ENCODE peak calls at places on chromosomes 7 and 10, in ten cellular contexts. M is K562, D is mesenchymal stem cell, I is Karpas-422, T is IMR-90, H is neural progenitor cell, C is keratinocyte, Q is fibroblast of lung, F is astrocyte, L is mesendoderm. W is an unnamed sample.

GRCh38 chr10:114518401-114519305 is 114.4 kb upstream of the AFAP1L2 start:
- DNase-seq in M (no peak), D (peak; percentile 48), I (no peak), T (peak; percentile 52), H (no peak), C (no peak), Q (no peak), F (no peak), L (no peak), W (no peak)

GRCh38 chr10:109987413-109987812 is 20.4 kb upstream of the ADD3 start:
- DNase-seq in M (no peak), D (peak; percentile 71), I (no peak), T (peak; percentile 89), H (no peak), C (no peak), Q (peak; percentile 56), F (peak; percentile 93), L (peak; percentile 77), W (peak; percentile 82)

GRCh38 chr10:112732277-112732891 is 217.7 kb upstream of the TCF7L2 start:
- DNase-seq in M (no peak), D (peak; percentile 34), I (peak; percentile 77), T (no peak), H (peak; percentile 82), C (no peak), Q (no peak), F (peak; percentile 45), L (peak; percentile 36), W (peak; percentile 52)

GRCh38 chr7:33075818-33076483 is 13.4 kb upstream of the NT5C3A start:
- DNase-seq in M (no peak), D (no peak), I (no peak), T (no peak), H (no peak), C (no peak), Q (no peak), F (no peak), L (no peak), W (no peak)

GRCh38 chr7:114966156-114966555 is 44.3 kb downstream of the MDFIC start:
- DNase-seq in M (no peak), D (no peak), I (no peak), T (no peak), H (no peak), C (no peak), Q (no peak), F (no peak), L (no peak), W (no peak)

GRCh38 chr7:23298141-23298851 is 843 bp upstream of the MALSU1 start:
- DNase-seq in M (no peak), D (no peak), I (no peak), T (peak; percentile 72), H (no peak), C (no peak), Q (peak; percentile 28), F (peak; percentile 73), L (no peak), W (peak; percentile 54)

GRCh38 chr7:94909023-94909466 is 1.7 kb downstream of the PPP1R9A start:
- DNase-seq in M (no peak), D (no peak), I (no peak), T (no peak), H (no peak), C (no peak), Q (no peak), F (no peak), L (no peak), W (peak; percentile 4)

GRCh38 chr10:44972874-44973306 is 5.7 kb downstream of the DEPP1 start:
- DNase-seq in M (no peak), D (no peak), I (no peak), T (no peak), H (no peak), C (no peak), Q (no peak), F (no peak), L (no peak), W (no peak)

GRCh38 chr10:112738586-112739218 is 211.3 kb upstream of the TCF7L2 start:
- DNase-seq in M (no peak), D (peak; percentile 52), I (no peak), T (peak; percentile 71), H (peak; percentile 43), C (no peak), Q (peak; percentile 64), F (no peak), L (no peak), W (no peak)

DNA sequence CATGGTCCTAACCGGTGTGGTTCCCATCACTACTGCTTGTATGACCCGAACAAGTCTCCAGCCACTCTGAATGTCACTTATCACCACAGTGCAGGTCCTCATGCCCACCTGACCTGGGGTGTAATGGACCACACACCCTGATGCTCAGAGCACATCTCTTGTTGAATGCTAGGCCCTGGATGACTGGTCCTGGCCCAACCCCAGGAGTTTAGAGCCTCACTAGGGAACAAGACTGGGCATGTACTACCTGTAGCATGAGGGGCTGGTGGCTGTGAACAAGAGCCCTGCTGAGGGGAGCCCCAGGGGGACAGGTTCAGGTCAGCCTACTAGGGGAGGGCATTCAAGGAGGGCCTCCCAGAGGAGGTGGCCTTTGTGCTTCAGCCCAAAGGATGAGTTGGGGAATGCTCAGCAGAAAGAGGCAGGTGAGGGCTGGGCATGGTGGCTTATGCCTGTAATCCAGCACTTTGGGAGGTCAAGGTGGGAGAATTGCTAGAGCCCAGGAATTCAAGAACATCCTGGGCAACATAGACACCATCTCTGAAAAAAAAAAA is 31.2 kb downstream of the ZMIZ1 start:
- DNase-seq in M (no peak), D (no peak), I (no peak), T (no peak), H (no peak), C (no peak), Q (no peak), F (no peak), L (no peak), W (no peak)
- H3K9ac ChIP-seq in M (no peak overlapping the region), D (no peak overlapping the region), I (no peak overlapping the region), T (no peak overlapping the region), H (no peak overlapping the region), C (no peak overlapping the region), Q (no peak overlapping the region), F (no peak overlapping the region), L (no peak overlapping the region), W (no peak overlapping the region)

GRCh38 chr10:69328346-69328687 is 50.0 kb downstream of the HK1 start:
- DNase-seq in M (no peak), D (no peak), I (no peak), T (no peak), H (no peak), C (no peak), Q (no peak), F (no peak), L (no peak), W (no peak)
- H3K9ac ChIP-seq in M (peak overlapping the region; percentile 88), D (peak overlapping the region; percentile 18), I (peak overlapping the region; percentile 54), T (no peak overlapping the region), H (no peak overlapping the region), C (peak overlapping the region; percentile 79), Q (no peak overlapping the region), F (peak overlapping the region; percentile 40), L (peak overlapping the region; percentile 53), W (peak overlapping the region; percentile 28)

GRCh38 chr10:7704360-7704759 is 1.2 kb downstream of the ITIH2 start:
- DNase-seq in M (no peak), D (no peak), I (no peak), T (no peak), H (no peak), C (no peak), Q (no peak), F (no peak), L (no peak), W (no peak)

GRCh38 chr10:7703140-7703539 is at the start of gene ITIH2:
- DNase-seq in M (no peak), D (no peak), I (no peak), T (no peak), H (no peak), C (no peak), Q (no peak), F (no peak), L (no peak), W (no peak)

GRCh38 chr10:7701158-7701742 is 1.9 kb upstream of the ITIH2 start:
- DNase-seq in M (no peak), D (no peak), I (no peak), T (no peak), H (no peak), C (no peak), Q (no peak), F (no peak), L (no peak), W (no peak)

GRCh38 chr10:7700577-7701125 is 2.5 kb upstream of the ITIH2 start:
- DNase-seq in M (no peak), D (no peak), I (no peak), T (no peak), H (no peak), C (no peak), Q (no peak), F (peak; percentile 31), L (no peak), W (peak; percentile 4)

GRCh38 chr10:7702288-7702812 is 766 bp upstream of the ITIH2 start:
- DNase-seq in M (no peak), D (no peak), I (no peak), T (no peak), H (no peak), C (no peak), Q (no peak), F (no peak), L (no peak), W (no peak)
- H3K9ac ChIP-seq in M (no peak overlapping the region), D (no peak overlapping the region), I (no peak overlapping the region), T (no peak overlapping the region), H (no peak overlapping the region), C (no peak overlapping the region), Q (no peak overlapping the region), F (no peak overlapping the region), L (no peak overlapping the region), W (no peak overlapping the region)

DNA sequence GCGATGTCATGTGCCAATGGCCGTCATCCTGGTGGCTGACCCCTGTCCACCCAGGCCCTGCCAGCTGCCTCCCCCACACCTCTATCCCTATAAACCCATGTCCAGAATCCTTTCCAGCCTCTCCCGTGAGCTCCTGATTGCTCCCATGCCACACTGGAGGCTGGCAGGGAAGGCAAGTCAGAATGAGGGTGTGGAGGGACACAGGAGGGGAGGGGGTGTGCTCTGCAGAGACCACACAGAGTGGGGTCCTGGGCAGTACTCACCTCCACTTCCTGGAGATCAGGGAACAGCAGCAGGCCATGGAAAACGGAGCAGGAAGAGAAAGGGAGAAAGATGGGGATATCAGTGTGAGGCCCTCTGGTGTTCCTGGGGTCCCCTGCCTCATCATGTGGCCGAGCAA is 15.7 kb downstream of the SPOCK2 start:
- DNase-seq in M (no peak), D (no peak), I (no peak), T (no peak), H (no peak), C (no peak), Q (no peak), F (no peak), L (no peak), W (no peak)
- H3K9ac ChIP-seq in M (no peak overlapping the region), D (no peak overlapping the region), I (no peak overlapping the region), T (no peak overlapping the region), H (no peak overlapping the region), C (no peak overlapping the region), Q (no peak overlapping the region), F (no peak overlapping the region), L (no peak overlapping the region), W (no peak overlapping the region)

GRCh38 chr7:29884399-29885272 is 78.3 kb downstream of the WIPF3 start:
- DNase-seq in M (no peak), D (no peak), I (no peak), T (no peak), H (no peak), C (no peak), Q (no peak), F (no peak), L (peak; percentile 66), W (no peak)
- H3K9ac ChIP-seq in M (no peak overlapping the region), D (no peak overlapping the region), I (no peak overlapping the region), T (no peak overlapping the region), H (no peak overlapping the region), C (no peak overlapping the region), Q (no peak overlapping the region), F (no peak overlapping the region), L (peak overlapping the region; percentile 54), W (no peak overlapping the region)

GRCh38 chr10:11743461-11744338 is 1.5 kb downstream of the ECHDC3 start:
- DNase-seq in M (no peak), D (no peak), I (no peak), T (no peak), H (no peak), C (no peak), Q (no peak), F (no peak), L (no peak), W (no peak)
- H3K9ac ChIP-seq in M (peak overlapping the region; percentile 49), D (no peak overlapping the region), I (no peak overlapping the region), T (no peak overlapping the region), H (no peak overlapping the region), C (peak overlapping the region; percentile 78), Q (no peak overlapping the region), F (no peak overlapping the region), L (no peak overlapping the region), W (no peak overlapping the region)

W was measured in adipocyte.